ENCODE peak calls at places on chromosomes 13 and 19, in five cellular contexts. Z is iPS DF 19.7; I is progenitor cell of endocrine pancreas; V is activated CD4-positive, CD25-positive, alpha-beta regulatory T cell treated with anti-CD3 and anti-CD28 coated beads, Interleukin-2, amount 50 U/mL, for 16 hours; H is SJCRH30. U is an unnamed sample.

GRCh38 chr19:794989-795658 is 2.1 kb upstream of the PTBP1 start:
- DNase-seq in Z (no peak), I (no peak), V (no peak), H (no peak), U (no peak)

GRCh38 chr13:60335531-60335930 is 61.5 kb upstream of the TDRD3 start:
- DNase-seq in Z (no peak), I (no peak), V (no peak), H (no peak), U (no peak)

GRCh38 chr13:101018720-101019119 is 344.1 kb upstream of the TMTC4 start:
- DNase-seq in Z (no peak), I (no peak), V (no peak), H (no peak), U (no peak)

GRCh38 chr13:37701972-37702371 is 103.4 kb upstream of the POSTN start:
- DNase-seq in Z (no peak), I (no peak), V (no peak), H (peak), U (no peak)

GRCh38 chr13:47726394-47726793 is 274.7 kb downstream of the SUCLA2 start:
- DNase-seq in Z (no peak), I (no peak), V (no peak), H (no peak), U (no peak)

GRCh38 chr19:13764821-13765394 is 586 bp downstream of the MRI1 start:
- DNase-seq in Z (no peak), I (no peak), V (no peak), H (no peak), U (no peak)

GRCh38 chr19:6967962-6968361 is 53.3 kb downstream of the MBD3L2B start:
- DNase-seq in Z (no peak), I (no peak), V (no peak), H (no peak), U (no peak)

GRCh38 chr13:44108345-44108858 is 228.7 kb downstream of the LACC1 start:
- DNase-seq in Z (no peak), I (no peak), V (no peak), H (no peak), U (no peak)

GRCh38 chr19:19554074-19555023 is 16.3 kb downstream of the CILP2 start:
- DNase-seq in Z (no peak), I (no peak), V (peak), H (peak), U (peak)

GRCh38 chr19:53801257-53801656 is 22.9 kb downstream of the NLRP12 start:
- DNase-seq in Z (no peak), I (no peak), V (no peak), H (no peak), U (no peak)

GRCh38 chr19:16778796-16779411 is 50.3 kb upstream of the SIN3B start:
- DNase-seq in Z (peak), I (no peak), V (peak), H (peak), U (peak)

GRCh38 chr19:48496959-48497727 is 14.5 kb downstream of the LMTK3 start:
- DNase-seq in Z (no peak), I (no peak), V (no peak), H (no peak), U (no peak)

GRCh38 chr13:80604094-80604493 is 263.2 kb upstream of the SPRY2 start:
- DNase-seq in Z (no peak), I (no peak), V (no peak), H (no peak), U (no peak)

GRCh38 chr13:55073000-55073399 is 2044.4 kb downstream of the OLFM4 start:
- DNase-seq in Z (no peak), I (no peak), V (no peak), H (no peak), U (no peak)

GRCh38 chr13:42602910-42603309 is 29.0 kb downstream of the TNFSF11 start:
- DNase-seq in Z (no peak), I (no peak), V (no peak), H (no peak), U (peak)

GRCh38 chr13:114001331-114002008 is 27.6 kb upstream of the C13orf46 start:
- DNase-seq in Z (no peak), I (no peak), V (no peak), H (no peak), U (no peak)

GRCh38 chr19:21697171-21697570 is 70.2 kb downstream of the ZNF100 start:
- DNase-seq in Z (no peak), I (no peak), V (no peak), H (no peak), U (no peak)

GRCh38 chr19:1923319-1923718 is 17.7 kb upstream of the CSNK1G2 start:
- DNase-seq in Z (no peak), I (no peak), V (no peak), H (no peak), U (no peak)

GRCh38 chr19:29714953-29715694 is at the start of gene C19orf12:
- DNase-seq in Z (no peak), I (peak), V (peak), H (peak), U (peak)

GRCh38 chr19:8373867-8374813 is 10.2 kb downstream of the ANGPTL4 start:
- DNase-seq in Z (no peak), I (no peak), V (no peak), H (no peak), U (no peak)

GRCh38 chr13:53004605-53005004 is 24.0 kb upstream of the OLFM4 start:
- DNase-seq in Z (no peak), I (no peak), V (no peak), H (no peak), U (no peak)

GRCh38 chr13:46010148-46010547 is 42.4 kb downstream of the ZC3H13 start:
- DNase-seq in Z (no peak), I (no peak), V (no peak), H (no peak), U (no peak)

GRCh38 chr13:49183672-49184315 is 36.3 kb upstream of the MLNR start:
- DNase-seq in Z (no peak), I (no peak), V (no peak), H (no peak), U (no peak)

GRCh38 chr19:7177926-7178325 is 108.4 kb downstream of the ZNF557 start:
- DNase-seq in Z (no peak), I (no peak), V (no peak), H (no peak), U (no peak)

GRCh38 chr13:73138276-73138950 is 79.6 kb downstream of the KLF5 start:
- DNase-seq in Z (no peak), I (no peak), V (no peak), H (no peak), U (no peak)

GRCh38 chr19:2039082-2039958 is 11.7 kb downstream of the MKNK2 start:
- DNase-seq in Z (no peak), I (no peak), V (no peak), H (no peak), U (no peak)

GRCh38 chr13:114067381-114067885 is 65.0 kb downstream of the RASA3 start:
- DNase-seq in Z (no peak), I (no peak), V (no peak), H (no peak), U (no peak)

GRCh38 chr13:113591750-113592149 is 7.2 kb downstream of the TFDP1 start:
- DNase-seq in Z (no peak), I (no peak), V (no peak), H (no peak), U (no peak)

GRCh38 chr13:36858285-36858684 is 39.3 kb downstream of the RFXAP start:
- DNase-seq in Z (no peak), I (no peak), V (no peak), H (peak), U (no peak)

GRCh38 chr13:112441779-112442310 is 65.7 kb downstream of the SPACA7 start:
- DNase-seq in Z (no peak), I (no peak), V (no peak), H (no peak), U (no peak)

GRCh38 chr19:7676376-7676775 is 514 bp upstream of the MCEMP1 start:
- DNase-seq in Z (no peak), I (no peak), V (no peak), H (no peak), U (no peak)

GRCh38 chr13:83184819-83185218 is 697.5 kb downstream of the SLITRK1 start:
- DNase-seq in Z (no peak), I (no peak), V (no peak), H (no peak), U (no peak)

GRCh38 chr13:41398494-41399190 is 58.7 kb upstream of the RGCC start:
- DNase-seq in Z (no peak), I (no peak), V (no peak), H (no peak), U (no peak)

GRCh38 chr19:16363133-16363851 is 38.7 kb downstream of the KLF2 start:
- DNase-seq in Z (no peak), I (no peak), V (no peak), H (no peak), U (no peak)

GRCh38 chr13:43132228-43132627 is 108.8 kb downstream of the DNAJC15 start:
- DNase-seq in Z (peak), I (no peak), V (no peak), H (peak), U (no peak)

GRCh38 chr13:26619321-26619720 is 61.8 kb downstream of the WASF3 start:
- DNase-seq in Z (no peak), I (no peak), V (no peak), H (no peak), U (no peak)

U was measured in GM12892.